ENCODE peak calls at places on chromosomes 5 and 9, in seven cellular contexts. S is KBM-7; D is smooth muscle cell of the brain vasculature; L is germinal center; G is sciatic nerve; U is effector memory CD4-positive, alpha-beta T cell; N is uterus. M is an unnamed sample.

GRCh38 chr9:135254176-135255032 is 166.9 kb downstream of the OLFM1 start:
- DNase-seq in S (no peak), D (no peak), L (no peak), G (no peak), U (no peak), N (no peak), M (no peak)

GRCh38 chr5:100762163-100762562 is 140.9 kb downstream of the ST8SIA4 start:
- DNase-seq in S (no peak), D (no peak), L (no peak), G (no peak), U (no peak), N (no peak), M (no peak)

GRCh38 chr9:98627291-98627690 is 81.4 kb downstream of the GABBR2 start:
- DNase-seq in S (no peak), D (no peak), L (no peak), G (no peak), U (no peak), N (no peak), M (no peak)

GRCh38 chr9:118529210-118529609 is 825.0 kb downstream of the TLR4 start:
- DNase-seq in S (peak), D (peak), L (no peak), G (no peak), U (no peak), N (no peak), M (no peak)

GRCh38 chr5:170287532-170287931 is 10.0 kb downstream of the LCP2 start:
- DNase-seq in S (no peak), D (peak), L (no peak), G (no peak), U (no peak), N (peak), M (no peak)

GRCh38 chr5:73446631-73447233 is 1.8 kb downstream of the FOXD1 start:
- DNase-seq in S (peak), D (no peak), L (no peak), G (no peak), U (no peak), N (no peak), M (no peak)

GRCh38 chr9:16136961-16137360 is 584.1 kb downstream of the CCDC171 start:
- DNase-seq in S (no peak), D (peak), L (no peak), G (peak), U (no peak), N (peak), M (no peak)

GRCh38 chr9:136826703-136827582 is 15.3 kb upstream of the AJM1 start:
- DNase-seq in S (no peak), D (no peak), L (no peak), G (no peak), U (no peak), N (no peak), M (no peak)

GRCh38 chr5:684771-685216 is 8.4 kb downstream of the TPPP start:
- DNase-seq in S (no peak), D (no peak), L (no peak), G (no peak), U (no peak), N (peak), M (no peak)

M was measured in GM18507.